ENCODE peak calls at places on chromosomes 7 and 10, in four cellular contexts. One of them, this sample, is unnamed.

GRCh38 chr10:98433881-98434732 is 12.6 kb downstream of the HPS1 start:
- DNase-seq in HL-60: no peak
- DNase-seq in EL: peak; percentile 84
- DNase-seq in fibroblast of the aortic adventitia: no peak
- DNase-seq in this sample: no peak

GRCh38 chr7:93315896-93316295 is 83.7 kb downstream of the VPS50 start:
- DNase-seq in fibroblast of the aortic adventitia: no peak
- DNase-seq in EL: peak; percentile 63
- DNase-seq in HL-60: no peak
- DNase-seq in this sample: no peak

GRCh38 chr7:79055722-79056415 is 397.6 kb downstream of the MAGI2 start:
- DNase-seq in HL-60: no peak
- DNase-seq in EL: no peak
- DNase-seq in fibroblast of the aortic adventitia: no peak
- DNase-seq in this sample: no peak

GRCh38 chr10:89425000-89425399 is 10.6 kb downstream of the IFIT5 start:
- DNase-seq in EL: no peak
- DNase-seq in fibroblast of the aortic adventitia: no peak
- DNase-seq in HL-60: no peak
- DNase-seq in this sample: no peak

GRCh38 chr10:48287417-48288391 is 13.2 kb upstream of the FRMPD2 start:
- DNase-seq in HL-60: no peak
- DNase-seq in EL: no peak
- DNase-seq in fibroblast of the aortic adventitia: no peak
- DNase-seq in this sample: no peak

GRCh38 chr7:47988496-47989386 is 9.3 kb upstream of the HUS1 start:
- DNase-seq in EL: peak; percentile 16
- DNase-seq in fibroblast of the aortic adventitia: no peak
- DNase-seq in HL-60: no peak
- DNase-seq in this sample: no peak

GRCh38 chr7:21960922-21961321 is 15.2 kb upstream of the CDCA7L start:
- DNase-seq in HL-60: no peak
- DNase-seq in fibroblast of the aortic adventitia: peak; percentile 77
- DNase-seq in EL: peak; percentile 84
- DNase-seq in this sample: no peak

GRCh38 chr10:12846718-12847117 is 154.8 kb downstream of the CCDC3 start:
- DNase-seq in EL: no peak
- DNase-seq in fibroblast of the aortic adventitia: peak; percentile 85
- DNase-seq in HL-60: no peak
- DNase-seq in this sample: no peak

GRCh38 chr10:130660266-130660665 is 524.1 kb downstream of the GLRX3 start:
- DNase-seq in EL: no peak
- DNase-seq in fibroblast of the aortic adventitia: no peak
- DNase-seq in HL-60: no peak
- DNase-seq in this sample: no peak

GRCh38 chr10:35822316-35822715 is 180.2 kb upstream of the FZD8 start:
- DNase-seq in EL: peak; percentile 25
- DNase-seq in fibroblast of the aortic adventitia: peak; percentile 91
- DNase-seq in HL-60: no peak
- DNase-seq in this sample: peak; percentile 89

GRCh38 chr10:1180836-1181235 is 124.7 kb downstream of the WDR37 start:
- DNase-seq in fibroblast of the aortic adventitia: no peak
- DNase-seq in EL: no peak
- DNase-seq in HL-60: no peak
- DNase-seq in this sample: no peak

GRCh38 chr10:119401671-119402395 is 140.7 kb downstream of the RGS10 start:
- DNase-seq in fibroblast of the aortic adventitia: peak; percentile 98
- DNase-seq in EL: peak; percentile 99
- DNase-seq in HL-60: no peak
- DNase-seq in this sample: no peak

GRCh38 chr10:125146791-125147604 is 13.4 kb downstream of the CTBP2 start:
- DNase-seq in fibroblast of the aortic adventitia: peak; percentile 71
- DNase-seq in EL: peak; percentile 88
- DNase-seq in HL-60: no peak
- DNase-seq in this sample: no peak

GRCh38 chr10:118542789-118543188 is 52.7 kb downstream of the PRLHR start:
- DNase-seq in EL: no peak
- DNase-seq in fibroblast of the aortic adventitia: no peak
- DNase-seq in HL-60: no peak
- DNase-seq in this sample: no peak

GRCh38 chr10:390449-391100 is 255.3 kb downstream of the ZMYND11 start:
- DNase-seq in fibroblast of the aortic adventitia: no peak
- DNase-seq in EL: no peak
- DNase-seq in HL-60: no peak
- DNase-seq in this sample: no peak

GRCh38 chr10:2020841-2021240 is 283.5 kb upstream of the ADARB2 start:
- DNase-seq in fibroblast of the aortic adventitia: no peak
- DNase-seq in EL: no peak
- DNase-seq in HL-60: no peak
- DNase-seq in this sample: no peak

GRCh38 chr7:116984917-116985316 is 31.6 kb downstream of the ST7 start:
- DNase-seq in fibroblast of the aortic adventitia: peak; percentile 58
- DNase-seq in HL-60: peak; percentile 47
- DNase-seq in EL: peak; percentile 25
- DNase-seq in this sample: no peak

GRCh38 chr7:18895456-18895855 is 222.0 kb downstream of the TWIST1 start:
- DNase-seq in fibroblast of the aortic adventitia: peak; percentile 75
- DNase-seq in HL-60: no peak
- DNase-seq in EL: peak; percentile 82
- DNase-seq in this sample: no peak

GRCh38 chr7:5477723-5478531 is 54.3 kb upstream of the TNRC18 start:
- DNase-seq in HL-60: no peak
- DNase-seq in fibroblast of the aortic adventitia: no peak
- DNase-seq in EL: no peak
- DNase-seq in this sample: no peak

GRCh38 chr7:131385039-131385605 is 57.4 kb downstream of the MKLN1 start:
- DNase-seq in HL-60: no peak
- DNase-seq in EL: peak; percentile 54
- DNase-seq in fibroblast of the aortic adventitia: peak; percentile 19
- DNase-seq in this sample: no peak

GRCh38 chr10:72685264-72685921 is 6.5 kb upstream of the MCU start:
- DNase-seq in fibroblast of the aortic adventitia: no peak
- DNase-seq in HL-60: no peak
- DNase-seq in EL: no peak
- DNase-seq in this sample: no peak

GRCh38 chr7:85287126-85287825 is 100.4 kb upstream of the SEMA3D start:
- DNase-seq in fibroblast of the aortic adventitia: peak; percentile 36
- DNase-seq in HL-60: no peak
- DNase-seq in EL: peak; percentile 88
- DNase-seq in this sample: no peak

GRCh38 chr7:145474287-145474686 is 638.4 kb upstream of the TPK1 start:
- DNase-seq in fibroblast of the aortic adventitia: no peak
- DNase-seq in EL: no peak
- DNase-seq in HL-60: no peak
- DNase-seq in this sample: no peak

GRCh38 chr7:152103066-152103465 is 77.6 kb downstream of the GALNT11 start:
- DNase-seq in HL-60: no peak
- DNase-seq in fibroblast of the aortic adventitia: no peak
- DNase-seq in EL: no peak
- DNase-seq in this sample: no peak

GRCh38 chr7:112089551-112089950 is 116.6 kb downstream of the DOCK4 start:
- DNase-seq in HL-60: peak; percentile 81
- DNase-seq in EL: no peak
- DNase-seq in fibroblast of the aortic adventitia: no peak
- DNase-seq in this sample: no peak

GRCh38 chr10:58754419-58755180 is 241.9 kb downstream of the BICC1 start:
- DNase-seq in EL: no peak
- DNase-seq in fibroblast of the aortic adventitia: peak; percentile 60
- DNase-seq in HL-60: no peak
- DNase-seq in this sample: no peak

GRCh38 chr7:46468753-46469356 is 547.8 kb upstream of the IGFBP3 start:
- DNase-seq in HL-60: peak; percentile 2
- DNase-seq in EL: no peak
- DNase-seq in fibroblast of the aortic adventitia: peak; percentile 45
- DNase-seq in this sample: no peak

GRCh38 chr7:54664235-54665228 is 94.5 kb downstream of the SEC61G start:
- DNase-seq in HL-60: no peak
- DNase-seq in fibroblast of the aortic adventitia: peak; percentile 1
- DNase-seq in EL: peak; percentile 25
- DNase-seq in this sample: no peak

GRCh38 chr7:79452495-79453265 is 787 bp downstream of the MAGI2 start:
- DNase-seq in HL-60: no peak
- DNase-seq in fibroblast of the aortic adventitia: peak; percentile 62
- DNase-seq in EL: peak; percentile 37
- DNase-seq in this sample: peak; percentile 73

GRCh38 chr10:25174461-25175230 is at the start of gene GPR158:
- DNase-seq in HL-60: peak; percentile 30
- DNase-seq in fibroblast of the aortic adventitia: peak; percentile 92
- DNase-seq in EL: peak; percentile 79
- DNase-seq in this sample: peak; percentile 91

GRCh38 chr7:30226593-30227268 is 57.7 kb upstream of the ZNRF2 start:
- DNase-seq in fibroblast of the aortic adventitia: no peak
- DNase-seq in HL-60: no peak
- DNase-seq in EL: no peak
- DNase-seq in this sample: no peak

GRCh38 chr7:152858761-152859160 is 99.2 kb downstream of the ACTR3B start:
- DNase-seq in EL: no peak
- DNase-seq in fibroblast of the aortic adventitia: no peak
- DNase-seq in HL-60: no peak
- DNase-seq in this sample: no peak

GRCh38 chr10:61662794-61663259 is at the start of gene CABCOCO1:
- DNase-seq in fibroblast of the aortic adventitia: peak; percentile 47
- DNase-seq in EL: peak; percentile 80
- DNase-seq in HL-60: no peak
- DNase-seq in this sample: peak; percentile 81

This sample was measured in cardiac septum.